ENCODE peak calls at places on chromosomes 3 and 15, in four cellular contexts. V, M, I and C are unnamed samples.

GRCh38 chr3:28267984-28268849 is 26.8 kb downstream of the CMC1 start:
- DNase-seq in V (no peak), M (no peak), I (no peak), C (no peak)

GRCh38 chr3:107861904-107862303 is 228.9 kb downstream of the CD47 start:
- DNase-seq in V (no peak), M (no peak), I (peak; percentile 50), C (no peak)

GRCh38 chr3:26574766-26575165 is 47.8 kb upstream of the LRRC3B start:
- DNase-seq in V (no peak), M (no peak), I (no peak), C (no peak)

GRCh38 chr15:29849218-29849617 is 26.9 kb upstream of the TJP1 start:
- DNase-seq in V (no peak), M (no peak), I (no peak), C (no peak)

GRCh38 chr3:4885322-4885721 is 93.9 kb upstream of the BHLHE40 start:
- DNase-seq in V (no peak), M (no peak), I (no peak), C (no peak)

GRCh38 chr15:90231028-90232017 is 2.4 kb downstream of the CIB1 start:
- DNase-seq in V (no peak), M (no peak), I (peak; percentile 83), C (no peak)

GRCh38 chr15:85742186-85742751 is 52.5 kb downstream of the KLHL25 start:
- DNase-seq in V (no peak), M (no peak), I (no peak), C (no peak)

GRCh38 chr15:39188930-39189329 is 391.9 kb upstream of the THBS1 start:
- DNase-seq in V (peak; percentile 89), M (peak; percentile 44), I (no peak), C (peak; percentile 27)

GRCh38 chr3:4042070-4042469 is 242.8 kb downstream of the LRRN1 start:
- DNase-seq in V (no peak), M (no peak), I (no peak), C (no peak)

GRCh38 chr3:45568848-45569247 is 25.7 kb upstream of the LIMD1 start:
- DNase-seq in V (no peak), M (no peak), I (no peak), C (no peak)

GRCh38 chr3:102004561-102004960 is 155.2 kb downstream of the NFKBIZ start:
- DNase-seq in V (no peak), M (no peak), I (no peak), C (no peak)

GRCh38 chr15:78322243-78322642 is 17.9 kb upstream of the CRABP1 start:
- DNase-seq in V (peak; percentile 77), M (no peak), I (no peak), C (no peak)

GRCh38 chr3:122030381-122031122 is 8.5 kb upstream of the ILDR1 start:
- DNase-seq in V (peak; percentile 42), M (no peak), I (no peak), C (no peak)